ENCODE peak calls at places on chromosome 21, in six cellular contexts. D is cardiac fibroblast, B is NB4, X is adrenal gland, T is mucosa of descending colon, M is fibroblast of pulmonary artery. L is an unnamed sample.

GRCh38 chr21:44703731-44704635 is 7.0 kb downstream of the KRTAP10-12 start:
- DNase-seq in M (no peak), B (no peak), T (no peak), X (peak; percentile 5), D (no peak), L (peak; percentile 80)

GRCh38 chr21:33682992-33683627 is 40.8 kb downstream of the ITSN1 start:
- DNase-seq in D (peak; percentile 89), X (no peak), T (no peak), B (no peak), M (peak; percentile 93), L (no peak)

GRCh38 chr21:45142916-45143315 is 68.5 kb downstream of the ADARB1 start:
- DNase-seq in M (no peak), X (no peak), T (no peak), D (no peak), B (no peak), L (no peak)

GRCh38 chr21:45030637-45031218 is 43.7 kb upstream of the ADARB1 start:
- DNase-seq in B (peak; percentile 22), T (no peak), D (peak; percentile 65), X (no peak), M (no peak), L (no peak)

GRCh38 chr21:45937721-45938452 is 43.7 kb upstream of the COL6A1 start:
- DNase-seq in T (no peak), X (no peak), D (no peak), B (no peak), M (no peak), L (no peak)

GRCh38 chr21:44724166-44724565 is 12.8 kb upstream of the TSPEAR start:
- DNase-seq in D (no peak), X (no peak), B (no peak), T (no peak), M (no peak), L (no peak)

GRCh38 chr21:21731626-21732025 is 733.4 kb downstream of the NCAM2 start:
- DNase-seq in D (no peak), X (no peak), B (no peak), M (no peak), T (no peak), L (no peak)

GRCh38 chr21:16154961-16155360 is 425.2 kb downstream of the USP25 start:
- DNase-seq in X (no peak), M (no peak), T (no peak), D (no peak), B (no peak), L (no peak)

GRCh38 chr21:14677639-14678179 is 131.6 kb upstream of the SAMSN1 start:
- DNase-seq in D (no peak), B (no peak), T (no peak), X (no peak), M (no peak), L (no peak)

GRCh38 chr21:45420623-45421041 is 15.7 kb downstream of the COL18A1 start:
- DNase-seq in B (no peak), M (no peak), T (peak; percentile 53), X (peak; percentile 90), D (no peak), L (no peak)

GRCh38 chr21:43770066-43770655 is 5.9 kb downstream of the CSTB start:
- DNase-seq in B (no peak), T (no peak), M (no peak), X (no peak), D (no peak), L (no peak)

GRCh38 chr21:38506606-38507331 is 8.5 kb upstream of the ERG start:
- DNase-seq in D (no peak), M (no peak), T (peak; percentile 76), X (no peak), B (peak; percentile 64), L (no peak)

GRCh38 chr21:18053151-18053550 is 191.5 kb upstream of the CHODL start:
- DNase-seq in D (no peak), T (no peak), X (no peak), B (no peak), M (no peak), L (no peak)

GRCh38 chr21:46141767-46142580 is 13.4 kb downstream of the FTCD start:
- DNase-seq in D (no peak), M (no peak), X (no peak), B (no peak), T (peak; percentile 29), L (no peak)

GRCh38 chr21:46055863-46056281 is 42.0 kb upstream of the COL6A2 start:
- DNase-seq in B (no peak), T (no peak), X (no peak), D (peak; percentile 56), M (peak; percentile 28), L (peak; percentile 83)

GRCh38 chr21:31509108-31510017 is 150.1 kb upstream of the SOD1 start:
- DNase-seq in X (no peak), M (peak; percentile 14), T (peak; percentile 54), D (peak; percentile 11), B (peak; percentile 67), L (no peak)

GRCh38 chr21:45874716-45875415 is 106.7 kb upstream of the COL6A1 start:
- DNase-seq in B (peak; percentile 94), T (peak; percentile 69), D (peak; percentile 97), M (peak; percentile 94), X (no peak), L (peak; percentile 91)

GRCh38 chr21:45499201-45499750 is 43.0 kb downstream of the SLC19A1 start:
- DNase-seq in B (no peak), M (no peak), D (no peak), X (no peak), T (peak; percentile 31), L (no peak)

GRCh38 chr21:38663282-38663681 is 142.4 kb upstream of the ETS2 start:
- DNase-seq in B (no peak), X (no peak), M (no peak), D (no peak), T (no peak), L (no peak)

GRCh38 chr21:17051054-17051453 is 461.8 kb upstream of the CXADR start:
- DNase-seq in T (no peak), B (no peak), X (peak; percentile 52), M (no peak), D (no peak), L (no peak)

GRCh38 chr21:33655591-33656221 is 13.4 kb downstream of the ITSN1 start:
- DNase-seq in B (no peak), T (no peak), D (peak; percentile 87), M (peak; percentile 90), X (peak; percentile 82), L (no peak)

GRCh38 chr21:44828362-44829056 is 10.6 kb upstream of the SUMO3 start:
- DNase-seq in T (no peak), X (no peak), M (no peak), B (no peak), D (no peak), L (no peak)

GRCh38 chr21:37636152-37636860 is 269.7 kb downstream of the DYRK1A start:
- DNase-seq in D (peak; percentile 64), B (no peak), T (no peak), M (peak; percentile 76), X (no peak), L (no peak)

GRCh38 chr21:22297575-22297974 is 1299.4 kb downstream of the NCAM2 start:
- DNase-seq in M (no peak), T (no peak), D (no peak), X (no peak), B (no peak), L (no peak)

GRCh38 chr21:28758042-28758882 is 234.4 kb downstream of the LTN1 start:
- DNase-seq in B (no peak), D (peak; percentile 29), T (no peak), M (no peak), X (no peak), L (no peak)

GRCh38 chr21:21860888-21861287 is 862.7 kb downstream of the NCAM2 start:
- DNase-seq in T (no peak), M (peak; percentile 41), X (no peak), B (no peak), D (peak; percentile 11), L (no peak)

GRCh38 chr21:45982758-45983731 is 1.5 kb downstream of the COL6A1 start:
- DNase-seq in B (no peak), M (no peak), X (no peak), D (no peak), T (peak; percentile 50), L (peak; percentile 84)

GRCh38 chr21:45603481-45603880 is 40.0 kb upstream of the PCBP3 start:
- DNase-seq in M (no peak), X (no peak), D (no peak), B (no peak), T (no peak), L (no peak)

GRCh38 chr21:43734131-43734634 is 15.3 kb downstream of the PDXK start:
- DNase-seq in B (no peak), X (no peak), M (no peak), T (peak; percentile 89), D (no peak), L (no peak)

GRCh38 chr21:31343680-31344480 is at the start of gene TIAM1:
- DNase-seq in B (peak; percentile 34), X (peak; percentile 58), M (peak; percentile 76), D (peak; percentile 73), T (no peak), L (no peak)

GRCh38 chr21:44939532-44940115 is at the start of gene SLX9:
- DNase-seq in B (peak; percentile 88), D (peak; percentile 82), X (peak; percentile 77), T (peak; percentile 88), M (peak; percentile 78), L (no peak)

GRCh38 chr21:26715116-26715515 is 130.1 kb downstream of the ADAMTS1 start:
- DNase-seq in M (no peak), X (peak; percentile 79), T (no peak), D (no peak), B (no peak), L (no peak)
- TF ChIP-seq CTCF in M (no peak), X (no peak), T (no peak), D (no peak), B (no peak), L (no peak)

GRCh38 chr21:34922487-34922886 is 126.6 kb downstream of the RUNX1 start:
- DNase-seq in T (no peak), B (no peak), X (no peak), M (no peak), D (no peak), L (no peak)
- TF ChIP-seq CTCF in T (no peak), B (no peak), X (no peak), M (no peak), D (no peak), L (no peak)

DNA sequence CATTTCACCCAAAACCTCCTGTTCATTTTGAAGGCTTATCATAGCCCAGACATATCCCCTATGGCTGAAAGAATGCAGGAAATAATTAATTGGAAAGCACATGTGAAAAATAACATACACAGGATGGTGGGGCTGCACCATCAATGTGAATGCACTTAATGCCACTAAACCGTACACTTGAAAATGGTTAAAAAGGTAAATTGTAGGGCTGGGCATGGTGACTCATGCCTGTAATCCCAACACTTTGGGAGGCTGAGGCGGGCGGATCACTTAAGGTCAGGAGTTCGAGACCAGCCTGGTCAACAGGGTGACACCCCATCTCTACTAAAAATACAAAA is 98.7 kb upstream of the BACE2 start:
- DNase-seq in X (no peak), D (no peak), M (no peak), B (no peak), T (no peak), L (peak; percentile 23)
- TF ChIP-seq CTCF in X (no peak), D (no peak), M (no peak), B (no peak), T (no peak), L (peak; percentile 8)

GRCh38 chr21:35508389-35508888 is 459.3 kb upstream of the RUNX1 start:
- DNase-seq in X (peak; percentile 84), B (peak; percentile 98), D (peak; percentile 92), M (peak; percentile 91), T (peak; percentile 54), L (no peak)
- TF ChIP-seq CTCF in X (peak; percentile 23), B (peak; percentile 56), D (peak; percentile 36), M (peak; percentile 47), T (no peak), L (peak; percentile 20)

L was measured in osteocyte.